ENCODE peak calls at places on chromosomes 16 and 17, in seven cellular contexts. One of them, this sample, is unnamed.

GRCh38 chr17:64084086-64084939 is 45.6 kb downstream of the ERN1 start:
- DNase-seq in AG04450: no peak
- DNase-seq in GM12864: no peak
- DNase-seq in astrocyte of the spinal cord: peak; percentile 26
- DNase-seq in mucosa of descending colon: peak; percentile 61
- DNase-seq in CD8-positive, alpha-beta memory T cell: no peak
- DNase-seq in tibial nerve: no peak
- DNase-seq in this sample: no peak

GRCh38 chr16:72939247-72939646 is 108.7 kb downstream of the ZFHX3 start:
- DNase-seq in GM12864: no peak
- DNase-seq in mucosa of descending colon: no peak
- DNase-seq in astrocyte of the spinal cord: peak; percentile 70
- DNase-seq in AG04450: peak; percentile 44
- DNase-seq in tibial nerve: peak; percentile 38
- DNase-seq in CD8-positive, alpha-beta memory T cell: no peak
- DNase-seq in this sample: no peak

GRCh38 chr16:85750021-85750826 is 672 bp downstream of the C16orf74 start:
- DNase-seq in AG04450: no peak
- DNase-seq in astrocyte of the spinal cord: no peak
- DNase-seq in CD8-positive, alpha-beta memory T cell: no peak
- DNase-seq in tibial nerve: no peak
- DNase-seq in mucosa of descending colon: peak; percentile 78
- DNase-seq in GM12864: no peak
- DNase-seq in this sample: no peak

GRCh38 chr17:72413077-72414031 is 292.5 kb downstream of the SOX9 start:
- DNase-seq in astrocyte of the spinal cord: no peak
- DNase-seq in CD8-positive, alpha-beta memory T cell: no peak
- DNase-seq in GM12864: no peak
- DNase-seq in tibial nerve: no peak
- DNase-seq in mucosa of descending colon: peak; percentile 60
- DNase-seq in AG04450: no peak
- DNase-seq in this sample: no peak

GRCh38 chr16:85234310-85235235 is 122.3 kb upstream of the CIBAR2 start:
- DNase-seq in tibial nerve: peak; percentile 30
- DNase-seq in GM12864: no peak
- DNase-seq in AG04450: peak; percentile 73
- DNase-seq in mucosa of descending colon: peak; percentile 64
- DNase-seq in CD8-positive, alpha-beta memory T cell: no peak
- DNase-seq in astrocyte of the spinal cord: peak; percentile 89
- DNase-seq in this sample: no peak

GRCh38 chr16:78669994-78670393 is 570.5 kb downstream of the WWOX start:
- DNase-seq in CD8-positive, alpha-beta memory T cell: no peak
- DNase-seq in tibial nerve: no peak
- DNase-seq in GM12864: no peak
- DNase-seq in AG04450: no peak
- DNase-seq in mucosa of descending colon: no peak
- DNase-seq in astrocyte of the spinal cord: peak; percentile 31
- DNase-seq in this sample: no peak

GRCh38 chr16:83951544-83951943 is 1.5 kb upstream of the OSGIN1 start:
- DNase-seq in CD8-positive, alpha-beta memory T cell: no peak
- DNase-seq in AG04450: no peak
- DNase-seq in mucosa of descending colon: no peak
- DNase-seq in astrocyte of the spinal cord: no peak
- DNase-seq in tibial nerve: no peak
- DNase-seq in GM12864: no peak
- DNase-seq in this sample: no peak

GRCh38 chr16:4601317-4602186 is 13.1 kb downstream of the UBALD1 start:
- DNase-seq in astrocyte of the spinal cord: no peak
- DNase-seq in CD8-positive, alpha-beta memory T cell: no peak
- DNase-seq in tibial nerve: peak; percentile 37
- DNase-seq in mucosa of descending colon: no peak
- DNase-seq in AG04450: no peak
- DNase-seq in GM12864: no peak
- DNase-seq in this sample: no peak

GRCh38 chr16:11152205-11152604 is 103.8 kb downstream of the SOCS1 start:
- DNase-seq in AG04450: no peak
- DNase-seq in CD8-positive, alpha-beta memory T cell: no peak
- DNase-seq in astrocyte of the spinal cord: no peak
- DNase-seq in mucosa of descending colon: no peak
- DNase-seq in tibial nerve: no peak
- DNase-seq in GM12864: no peak
- DNase-seq in this sample: no peak

GRCh38 chr17:38725066-38725465 is 5.1 kb upstream of the CISD3 start:
- DNase-seq in CD8-positive, alpha-beta memory T cell: no peak
- DNase-seq in GM12864: no peak
- DNase-seq in AG04450: no peak
- DNase-seq in tibial nerve: no peak
- DNase-seq in mucosa of descending colon: no peak
- DNase-seq in astrocyte of the spinal cord: no peak
- DNase-seq in this sample: no peak

GRCh38 chr17:75131278-75132017 is at the start of gene NT5C:
- DNase-seq in astrocyte of the spinal cord: peak; percentile 78
- DNase-seq in GM12864: no peak
- DNase-seq in AG04450: peak; percentile 33
- DNase-seq in mucosa of descending colon: peak; percentile 93
- DNase-seq in CD8-positive, alpha-beta memory T cell: peak; percentile 70
- DNase-seq in tibial nerve: peak; percentile 59
- DNase-seq in this sample: peak; percentile 60

GRCh38 chr17:76689859-76690258 is 20.9 kb downstream of the MXRA7 start:
- DNase-seq in tibial nerve: no peak
- DNase-seq in mucosa of descending colon: peak; percentile 2
- DNase-seq in AG04450: no peak
- DNase-seq in GM12864: no peak
- DNase-seq in astrocyte of the spinal cord: no peak
- DNase-seq in CD8-positive, alpha-beta memory T cell: no peak
- DNase-seq in this sample: no peak

GRCh38 chr17:61847659-61848058 is 15.7 kb downstream of the BRIP1 start:
- DNase-seq in GM12864: no peak
- DNase-seq in CD8-positive, alpha-beta memory T cell: no peak
- DNase-seq in astrocyte of the spinal cord: no peak
- DNase-seq in AG04450: no peak
- DNase-seq in mucosa of descending colon: no peak
- DNase-seq in tibial nerve: no peak
- DNase-seq in this sample: no peak

GRCh38 chr16:17395849-17396480 is 74.8 kb downstream of the XYLT1 start:
- DNase-seq in CD8-positive, alpha-beta memory T cell: no peak
- DNase-seq in astrocyte of the spinal cord: no peak
- DNase-seq in GM12864: no peak
- DNase-seq in tibial nerve: no peak
- DNase-seq in AG04450: no peak
- DNase-seq in mucosa of descending colon: no peak
- DNase-seq in this sample: no peak

GRCh38 chr16:68447721-68448359 is 468 bp downstream of the SMPD3 start:
- DNase-seq in CD8-positive, alpha-beta memory T cell: no peak
- DNase-seq in mucosa of descending colon: no peak
- DNase-seq in AG04450: no peak
- DNase-seq in astrocyte of the spinal cord: no peak
- DNase-seq in GM12864: no peak
- DNase-seq in tibial nerve: no peak
- DNase-seq in this sample: no peak

GRCh38 chr16:22088642-22089041 is 3.7 kb upstream of the VWA3A start:
- DNase-seq in AG04450: no peak
- DNase-seq in tibial nerve: no peak
- DNase-seq in CD8-positive, alpha-beta memory T cell: no peak
- DNase-seq in astrocyte of the spinal cord: no peak
- DNase-seq in mucosa of descending colon: no peak
- DNase-seq in GM12864: no peak
- DNase-seq in this sample: no peak

GRCh38 chr17:39399792-39400191 is 1.6 kb downstream of the FBXL20 start:
- DNase-seq in astrocyte of the spinal cord: no peak
- DNase-seq in GM12864: no peak
- DNase-seq in tibial nerve: no peak
- DNase-seq in CD8-positive, alpha-beta memory T cell: no peak
- DNase-seq in AG04450: no peak
- DNase-seq in mucosa of descending colon: no peak
- DNase-seq in this sample: no peak

GRCh38 chr16:84699147-84699711 is 571 bp upstream of the USP10 start:
- DNase-seq in CD8-positive, alpha-beta memory T cell: no peak
- DNase-seq in tibial nerve: no peak
- DNase-seq in GM12864: no peak
- DNase-seq in mucosa of descending colon: no peak
- DNase-seq in AG04450: no peak
- DNase-seq in astrocyte of the spinal cord: no peak
- DNase-seq in this sample: no peak

GRCh38 chr16:47262938-47263337 is 119.2 kb upstream of the NETO2 start:
- DNase-seq in GM12864: no peak
- DNase-seq in astrocyte of the spinal cord: no peak
- DNase-seq in tibial nerve: no peak
- DNase-seq in AG04450: no peak
- DNase-seq in mucosa of descending colon: no peak
- DNase-seq in CD8-positive, alpha-beta memory T cell: no peak
- DNase-seq in this sample: no peak

GRCh38 chr16:68257251-68257905 is 6.9 kb upstream of the SLC7A6 start:
- DNase-seq in astrocyte of the spinal cord: no peak
- DNase-seq in AG04450: no peak
- DNase-seq in mucosa of descending colon: no peak
- DNase-seq in GM12864: peak; percentile 52
- DNase-seq in tibial nerve: no peak
- DNase-seq in CD8-positive, alpha-beta memory T cell: no peak
- DNase-seq in this sample: no peak

GRCh38 chr16:50856991-50857390 is 115.1 kb downstream of the CYLD start:
- DNase-seq in CD8-positive, alpha-beta memory T cell: no peak
- DNase-seq in AG04450: no peak
- DNase-seq in GM12864: no peak
- DNase-seq in mucosa of descending colon: no peak
- DNase-seq in tibial nerve: no peak
- DNase-seq in astrocyte of the spinal cord: no peak
- DNase-seq in this sample: no peak

GRCh38 chr17:67477687-67478086 is 100.6 kb downstream of the PITPNC1 start:
- DNase-seq in CD8-positive, alpha-beta memory T cell: peak; percentile 63
- DNase-seq in tibial nerve: no peak
- DNase-seq in astrocyte of the spinal cord: peak; percentile 56
- DNase-seq in mucosa of descending colon: no peak
- DNase-seq in GM12864: no peak
- DNase-seq in AG04450: no peak
- DNase-seq in this sample: peak; percentile 73

DNA sequence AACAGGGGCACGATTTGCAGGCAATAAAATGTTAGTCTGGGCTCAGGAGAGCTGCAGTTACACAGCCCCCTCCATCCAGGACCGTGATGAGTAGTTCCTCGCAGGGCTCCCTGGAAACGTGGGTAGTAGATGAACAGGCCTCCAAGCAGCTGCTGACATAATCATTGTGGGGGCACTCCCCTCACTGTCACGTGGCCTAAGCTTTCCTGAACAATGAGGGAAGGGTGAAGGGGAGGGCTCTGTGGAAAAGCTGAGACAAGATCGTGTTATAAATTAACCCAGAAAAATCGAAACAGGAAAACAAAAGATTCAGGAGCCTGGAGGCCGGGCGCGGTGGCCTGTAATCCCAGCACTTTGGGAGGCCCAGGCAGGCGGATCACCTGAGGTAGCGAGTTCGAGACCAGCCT is 1.3 kb upstream of the PER1 start:
- DNase-seq in astrocyte of the spinal cord: peak; percentile 97
- DNase-seq in GM12864: no peak
- DNase-seq in tibial nerve: peak; percentile 90
- DNase-seq in AG04450: peak; percentile 92
- DNase-seq in mucosa of descending colon: peak; percentile 80
- DNase-seq in CD8-positive, alpha-beta memory T cell: peak; percentile 66
- DNase-seq in this sample: no peak
- H3K4me3 ChIP-seq in astrocyte of the spinal cord: peak overlapping the region; percentile 36
- H3K4me3 ChIP-seq in GM12864: no peak overlapping the region
- H3K4me3 ChIP-seq in tibial nerve: peak overlapping the region; percentile 90
- H3K4me3 ChIP-seq in AG04450: no peak overlapping the region
- H3K4me3 ChIP-seq in mucosa of descending colon: no peak overlapping the region
- H3K4me3 ChIP-seq in CD8-positive, alpha-beta memory T cell: peak overlapping the region; percentile 100
- H3K4me3 ChIP-seq in this sample: no peak overlapping the region

GRCh38 chr17:12664252-12664651 is 1.4 kb upstream of the MYOCD start:
- DNase-seq in AG04450: no peak
- DNase-seq in astrocyte of the spinal cord: no peak
- DNase-seq in GM12864: no peak
- DNase-seq in tibial nerve: no peak
- DNase-seq in CD8-positive, alpha-beta memory T cell: no peak
- DNase-seq in mucosa of descending colon: no peak
- DNase-seq in this sample: no peak
- H3K4me3 ChIP-seq in AG04450: peak overlapping the region; percentile 77
- H3K4me3 ChIP-seq in astrocyte of the spinal cord: no peak overlapping the region
- H3K4me3 ChIP-seq in GM12864: no peak overlapping the region
- H3K4me3 ChIP-seq in tibial nerve: no peak overlapping the region
- H3K4me3 ChIP-seq in CD8-positive, alpha-beta memory T cell: no peak overlapping the region
- H3K4me3 ChIP-seq in mucosa of descending colon: no peak overlapping the region
- H3K4me3 ChIP-seq in this sample: no peak overlapping the region

DNA sequence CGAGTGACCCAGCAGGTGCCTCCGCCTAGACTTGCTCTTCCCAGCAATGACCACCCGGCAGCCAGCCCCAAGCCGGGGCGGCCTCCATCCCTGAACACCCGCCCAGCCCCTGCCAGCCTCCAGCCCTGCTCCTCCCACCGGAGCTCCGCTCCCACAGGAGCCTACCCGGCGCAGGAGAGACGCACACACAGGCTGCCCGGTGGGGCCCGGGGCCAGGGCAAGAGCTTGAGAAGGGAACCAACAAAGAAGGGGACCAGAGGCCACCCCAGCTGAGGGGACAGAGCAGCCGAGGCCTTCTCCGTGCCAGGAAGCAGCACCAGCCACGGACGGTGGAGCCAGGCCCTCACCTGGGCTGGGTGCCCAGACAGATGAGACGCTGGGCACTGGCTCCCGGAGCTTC is 13.8 kb downstream of the PKD1 start:
- DNase-seq in GM12864: no peak
- DNase-seq in CD8-positive, alpha-beta memory T cell: no peak
- DNase-seq in AG04450: no peak
- DNase-seq in tibial nerve: no peak
- DNase-seq in astrocyte of the spinal cord: no peak
- DNase-seq in mucosa of descending colon: no peak
- DNase-seq in this sample: no peak
- H3K4me3 ChIP-seq in GM12864: no peak overlapping the region
- H3K4me3 ChIP-seq in CD8-positive, alpha-beta memory T cell: no peak overlapping the region
- H3K4me3 ChIP-seq in AG04450: no peak overlapping the region
- H3K4me3 ChIP-seq in tibial nerve: no peak overlapping the region
- H3K4me3 ChIP-seq in astrocyte of the spinal cord: no peak overlapping the region
- H3K4me3 ChIP-seq in mucosa of descending colon: no peak overlapping the region
- H3K4me3 ChIP-seq in this sample: no peak overlapping the region

GRCh38 chr17:54177606-54178308 is 355.0 kb downstream of the KIF2B start:
- DNase-seq in AG04450: no peak
- DNase-seq in astrocyte of the spinal cord: no peak
- DNase-seq in mucosa of descending colon: no peak
- DNase-seq in CD8-positive, alpha-beta memory T cell: no peak
- DNase-seq in GM12864: no peak
- DNase-seq in tibial nerve: no peak
- DNase-seq in this sample: no peak

GRCh38 chr17:54172096-54172495 is 349.4 kb downstream of the KIF2B start:
- DNase-seq in astrocyte of the spinal cord: no peak
- DNase-seq in tibial nerve: no peak
- DNase-seq in GM12864: no peak
- DNase-seq in AG04450: no peak
- DNase-seq in CD8-positive, alpha-beta memory T cell: no peak
- DNase-seq in mucosa of descending colon: no peak
- DNase-seq in this sample: no peak

GRCh38 chr17:54172654-54173316 is 350.1 kb downstream of the KIF2B start:
- DNase-seq in CD8-positive, alpha-beta memory T cell: no peak
- DNase-seq in AG04450: no peak
- DNase-seq in astrocyte of the spinal cord: peak; percentile 3
- DNase-seq in GM12864: no peak
- DNase-seq in mucosa of descending colon: no peak
- DNase-seq in tibial nerve: no peak
- DNase-seq in this sample: no peak
- H3K4me3 ChIP-seq in CD8-positive, alpha-beta memory T cell: no peak overlapping the region
- H3K4me3 ChIP-seq in AG04450: no peak overlapping the region
- H3K4me3 ChIP-seq in astrocyte of the spinal cord: no peak overlapping the region
- H3K4me3 ChIP-seq in GM12864: no peak overlapping the region
- H3K4me3 ChIP-seq in mucosa of descending colon: no peak overlapping the region
- H3K4me3 ChIP-seq in tibial nerve: no peak overlapping the region
- H3K4me3 ChIP-seq in this sample: no peak overlapping the region

This sample was measured in CD4-positive, alpha-beta memory T cell.